ENCODE peak calls at places on chromosomes 16 and 17, in seven cellular contexts. M is naive thymus-derived CD8-positive, alpha-beta T cell; E is COR-L47; C is Calu3; L is progenitor cell of endocrine pancreas; I is fibroblast of the conjunctiva; O is cardiac muscle cell. Q is an unnamed sample.
A peak's percentile ranks its signal among the peaks of the same experiment; 100 is the strongest.

GRCh38 chr16:46757339-46758050 is 9.4 kb upstream of the MYLK3 start:
- DNase-seq in M (no peak), E (peak; percentile 43), C (peak; percentile 48), L (no peak), I (no peak), O (peak; percentile 90), Q (no peak)

GRCh38 chr17:13114601-13115024 is 96.8 kb upstream of the ELAC2 start:
- DNase-seq in M (no peak), E (no peak), C (no peak), L (peak; percentile 29), I (peak; percentile 18), O (peak; percentile 76), Q (peak; percentile 14)

GRCh38 chr17:77479817-77480508 is 339.2 kb downstream of the SEC14L1 start:
- DNase-seq in M (no peak), E (no peak), C (no peak), L (no peak), I (no peak), O (no peak), Q (no peak)

GRCh38 chr17:20105539-20106291 is 96.6 kb downstream of the SPECC1 start:
- DNase-seq in M (no peak), E (no peak), C (no peak), L (no peak), I (no peak), O (no peak), Q (no peak)

GRCh38 chr16:68786685-68787418 is 49.8 kb downstream of the CDH1 start:
- DNase-seq in M (no peak), E (peak; percentile 9), C (no peak), L (peak; percentile 18), I (no peak), O (no peak), Q (no peak)

GRCh38 chr17:80755650-80756405 is 211.2 kb downstream of the RPTOR start:
- DNase-seq in M (no peak), E (no peak), C (no peak), L (no peak), I (no peak), O (no peak), Q (no peak)

GRCh38 chr16:129075-129474 is 9.4 kb downstream of the NPRL3 start:
- DNase-seq in M (no peak), E (no peak), C (no peak), L (no peak), I (no peak), O (no peak), Q (no peak)

GRCh38 chr16:16067127-16067526 is 117.7 kb downstream of the ABCC1 start:
- DNase-seq in M (no peak), E (no peak), C (no peak), L (no peak), I (no peak), O (no peak), Q (no peak)

GRCh38 chr16:2156025-2156848 is 655 bp downstream of the TRAF7 start:
- DNase-seq in M (no peak), E (no peak), C (no peak), L (no peak), I (peak; percentile 49), O (peak; percentile 59), Q (no peak)

GRCh38 chr17:20156196-20157077 is 147.3 kb downstream of the SPECC1 start:
- DNase-seq in M (no peak), E (peak; percentile 1), C (peak; percentile 65), L (peak; percentile 42), I (no peak), O (peak; percentile 61), Q (no peak)

GRCh38 chr16:680967-681745 is 946 bp downstream of the STUB1 start:
- DNase-seq in M (no peak), E (no peak), C (peak; percentile 62), L (no peak), I (peak; percentile 31), O (peak; percentile 40), Q (no peak)

GRCh38 chr17:63529711-63530556 is 6.8 kb downstream of the KCNH6 start:
- DNase-seq in M (no peak), E (no peak), C (no peak), L (no peak), I (no peak), O (no peak), Q (no peak)

GRCh38 chr16:9895817-9896216 is 286.4 kb downstream of the GRIN2A start:
- DNase-seq in M (no peak), E (no peak), C (no peak), L (no peak), I (no peak), O (no peak), Q (no peak)

GRCh38 chr17:28641579-28641978 is 3.4 kb downstream of the BLTP2 start:
- DNase-seq in M (no peak), E (no peak), C (no peak), L (no peak), I (no peak), O (no peak), Q (no peak)

GRCh38 chr17:30271102-30271501 is 20.6 kb downstream of the BLMH start:
- DNase-seq in M (no peak), E (no peak), C (no peak), L (no peak), I (no peak), O (no peak), Q (no peak)

GRCh38 chr16:88385831-88386815 is 3.4 kb downstream of the ZNF469 start:
- DNase-seq in M (no peak), E (no peak), C (no peak), L (no peak), I (no peak), O (no peak), Q (no peak)

GRCh38 chr16:85735225-85735722 is 15.6 kb downstream of the C16orf74 start:
- DNase-seq in M (peak; percentile 56), E (no peak), C (no peak), L (no peak), I (no peak), O (no peak), Q (no peak)

GRCh38 chr16:55470533-55471371 is 8.2 kb upstream of the MMP2 start:
- DNase-seq in M (no peak), E (no peak), C (peak; percentile 11), L (no peak), I (peak; percentile 51), O (no peak), Q (no peak)

GRCh38 chr16:85004587-85005205 is 6.6 kb downstream of the ZDHHC7 start:
- DNase-seq in M (no peak), E (no peak), C (no peak), L (no peak), I (peak; percentile 57), O (no peak), Q (peak; percentile 53)

GRCh38 chr17:65022751-65023421 is 33.7 kb downstream of the GNA13 start:
- DNase-seq in M (no peak), E (peak; percentile 21), C (no peak), L (no peak), I (no peak), O (no peak), Q (no peak)

GRCh38 chr16:54503011-54503410 is 216.4 kb upstream of the IRX3 start:
- DNase-seq in M (no peak), E (no peak), C (no peak), L (no peak), I (no peak), O (peak; percentile 94), Q (no peak)

GRCh38 chr16:75943705-75944514 is 217.6 kb upstream of the CPHXL start:
- DNase-seq in M (no peak), E (no peak), C (no peak), L (no peak), I (no peak), O (no peak), Q (no peak)

GRCh38 chr16:1518626-1519135 is 14.8 kb upstream of the TMEM204 start:
- DNase-seq in M (no peak), E (no peak), C (no peak), L (no peak), I (no peak), O (no peak), Q (no peak)

GRCh38 chr16:88005148-88005547 is 53.9 kb downstream of the BANP start:
- DNase-seq in M (no peak), E (no peak), C (no peak), L (no peak), I (no peak), O (peak; percentile 27), Q (no peak)

GRCh38 chr17:37083461-37083860 is 134.7 kb downstream of the AATF start:
- DNase-seq in M (no peak), E (no peak), C (no peak), L (no peak), I (no peak), O (no peak), Q (no peak)

GRCh38 chr17:82648761-82649474 is 674 bp upstream of the WDR45B start:
- DNase-seq in M (peak; percentile 29), E (peak; percentile 43), C (no peak), L (peak; percentile 31), I (no peak), O (peak; percentile 52), Q (no peak)

GRCh38 chr16:57577691-57578224 is 35.3 kb downstream of the ADGRG5 start:
- DNase-seq in M (no peak), E (no peak), C (no peak), L (no peak), I (no peak), O (no peak), Q (no peak)

GRCh38 chr17:45814622-45815606 is 29.8 kb upstream of the SPPL2C start:
- DNase-seq in M (no peak), E (no peak), C (no peak), L (no peak), I (no peak), O (no peak), Q (no peak)

GRCh38 chr17:49013311-49014205 is 16.4 kb downstream of the IGF2BP1 start:
- DNase-seq in M (no peak), E (no peak), C (peak; percentile 27), L (peak; percentile 76), I (no peak), O (peak; percentile 76), Q (no peak)

GRCh38 chr17:78114831-78115723 is 13.5 kb downstream of the TMC6 start:
- DNase-seq in M (no peak), E (no peak), C (no peak), L (no peak), I (no peak), O (no peak), Q (no peak)

GRCh38 chr16:83932304-83932703 is 20.7 kb upstream of the OSGIN1 start:
- DNase-seq in M (no peak), E (no peak), C (no peak), L (no peak), I (no peak), O (no peak), Q (no peak)

GRCh38 chr16:49356728-49357488 is 16.7 kb upstream of the C16orf78 start:
- DNase-seq in M (no peak), E (peak; percentile 53), C (no peak), L (no peak), I (no peak), O (no peak), Q (no peak)

GRCh38 chr16:66131156-66131807 is 235.2 kb upstream of the CDH5 start:
- DNase-seq in M (no peak), E (no peak), C (no peak), L (no peak), I (no peak), O (no peak), Q (no peak)

Q was measured in amniotic stem cell.